ENCODE peak calls at places on chromosomes 11 and 22, in four cellular contexts. D is GM12892, C is endothelial cell of umbilical vein, M is body of pancreas. F is an unnamed sample.
A peak's percentile ranks its signal among the peaks of the same experiment; 100 is the strongest.

GRCh38 chr11:71209181-71209580 is 43.2 kb downstream of the SHANK2 start:
- DNase-seq in C (no peak), M (no peak), D (no peak), F (no peak)

GRCh38 chr11:96102664-96103068 is 178.8 kb upstream of the MTMR2 start:
- DNase-seq in M (no peak), C (peak; percentile 55), D (no peak), F (no peak)

GRCh38 chr11:63683133-63683991 is 2.1 kb downstream of the RTN3 start:
- DNase-seq in M (no peak), C (peak; percentile 25), D (no peak), F (no peak)

GRCh38 chr11:100876826-100877545 is 189.9 kb downstream of the ARHGAP42 start:
- DNase-seq in C (peak; percentile 5), D (no peak), M (no peak), F (no peak)

GRCh38 chr11:57413681-57414080 is 13.2 kb downstream of the SLC43A3 start:
- DNase-seq in D (no peak), C (no peak), M (no peak), F (no peak)

GRCh38 chr22:24875862-24876506 is 70.0 kb downstream of the SGSM1 start:
- DNase-seq in C (peak; percentile 29), M (no peak), D (no peak), F (peak; percentile 28)

GRCh38 chr22:49882519-49883293 is 29.1 kb downstream of the ZBED4 start:
- DNase-seq in D (no peak), C (no peak), M (no peak), F (no peak)

GRCh38 chr22:27218521-27218920 is 561.1 kb downstream of the MIAT start:
- DNase-seq in D (no peak), M (no peak), C (no peak), F (no peak)

GRCh38 chr11:68313574-68314202 is 1.3 kb downstream of the LRP5 start:
- DNase-seq in D (no peak), M (no peak), C (peak; percentile 35), F (peak; percentile 39)

GRCh38 chr22:24410110-24410856 is 17.1 kb upstream of the ADORA2A start:
- DNase-seq in M (no peak), D (no peak), C (no peak), F (no peak)

GRCh38 chr22:39908737-39909136 is 7.9 kb downstream of the GRAP2 start:
- DNase-seq in M (no peak), C (no peak), D (no peak), F (no peak)

GRCh38 chr11:13595166-13595565 is 73.3 kb upstream of the FAR1 start:
- DNase-seq in M (no peak), D (no peak), C (no peak), F (no peak)

GRCh38 chr11:129947474-129947873 is 52.1 kb upstream of the NFRKB start:
- DNase-seq in D (no peak), M (no peak), C (no peak), F (no peak)

GRCh38 chr22:25332386-25332785 is 112.9 kb downstream of the CRYBB2 start:
- DNase-seq in M (no peak), D (no peak), C (no peak), F (no peak)

GRCh38 chr11:124329787-124330478 is 9.9 kb upstream of the OR8D2 start:
- DNase-seq in D (no peak), C (peak; percentile 20), M (no peak), F (no peak)

GRCh38 chr22:47337161-47337621 is 574.7 kb downstream of the TBC1D22A start:
- DNase-seq in C (peak; percentile 18), D (no peak), M (no peak), F (peak; percentile 31)

GRCh38 chr11:12552677-12553076 is 121.5 kb upstream of the TEAD1 start:
- DNase-seq in M (no peak), D (no peak), C (no peak), F (peak; percentile 43)

GRCh38 chr11:14578551-14578956 is 58.4 kb upstream of the PSMA1 start:
- DNase-seq in D (no peak), M (peak; percentile 27), C (peak; percentile 87), F (no peak)

GRCh38 chr11:113296447-113297205 is 17.8 kb upstream of the TTC12 start:
- DNase-seq in M (no peak), D (no peak), C (no peak), F (peak; percentile 46)

GRCh38 chr22:38350444-38351359 is 33.5 kb upstream of the CSNK1E start:
- DNase-seq in D (no peak), C (no peak), M (no peak), F (no peak)

GRCh38 chr22:25070870-25071465 is 118.5 kb downstream of the KIAA1671 start:
- DNase-seq in D (no peak), M (no peak), C (no peak), F (no peak)

GRCh38 chr22:41917906-41918791 is 3.3 kb upstream of the SHISA8 start:
- DNase-seq in C (peak; percentile 64), D (no peak), M (peak; percentile 40), F (no peak)

GRCh38 chr11:127345819-127346459 is 345.4 kb upstream of the KIRREL3 start:
- DNase-seq in M (peak; percentile 21), C (no peak), D (peak; percentile 8), F (no peak)

GRCh38 chr11:10641314-10642206 is 52.0 kb downstream of the IRAG1 start:
- DNase-seq in C (no peak), M (no peak), D (no peak), F (no peak)
- TF ChIP-seq POLR2A in C (no peak), M (no peak), D (no peak), F (no peak)

GRCh38 chr22:30439226-30439625 is 13.7 kb downstream of the MTFP1 start:
- DNase-seq in C (no peak), D (no peak), M (no peak), F (no peak)

GRCh38 chr22:30445438-30445936 is 19.9 kb downstream of the MTFP1 start:
- DNase-seq in D (no peak), C (no peak), M (no peak), F (no peak)

GRCh38 chr22:30439836-30440235 is 14.3 kb downstream of the MTFP1 start:
- DNase-seq in M (no peak), C (no peak), D (no peak), F (no peak)

GRCh38 chr22:30441088-30441487 is 15.5 kb downstream of the MTFP1 start:
- DNase-seq in M (no peak), D (no peak), C (no peak), F (no peak)

DNA sequence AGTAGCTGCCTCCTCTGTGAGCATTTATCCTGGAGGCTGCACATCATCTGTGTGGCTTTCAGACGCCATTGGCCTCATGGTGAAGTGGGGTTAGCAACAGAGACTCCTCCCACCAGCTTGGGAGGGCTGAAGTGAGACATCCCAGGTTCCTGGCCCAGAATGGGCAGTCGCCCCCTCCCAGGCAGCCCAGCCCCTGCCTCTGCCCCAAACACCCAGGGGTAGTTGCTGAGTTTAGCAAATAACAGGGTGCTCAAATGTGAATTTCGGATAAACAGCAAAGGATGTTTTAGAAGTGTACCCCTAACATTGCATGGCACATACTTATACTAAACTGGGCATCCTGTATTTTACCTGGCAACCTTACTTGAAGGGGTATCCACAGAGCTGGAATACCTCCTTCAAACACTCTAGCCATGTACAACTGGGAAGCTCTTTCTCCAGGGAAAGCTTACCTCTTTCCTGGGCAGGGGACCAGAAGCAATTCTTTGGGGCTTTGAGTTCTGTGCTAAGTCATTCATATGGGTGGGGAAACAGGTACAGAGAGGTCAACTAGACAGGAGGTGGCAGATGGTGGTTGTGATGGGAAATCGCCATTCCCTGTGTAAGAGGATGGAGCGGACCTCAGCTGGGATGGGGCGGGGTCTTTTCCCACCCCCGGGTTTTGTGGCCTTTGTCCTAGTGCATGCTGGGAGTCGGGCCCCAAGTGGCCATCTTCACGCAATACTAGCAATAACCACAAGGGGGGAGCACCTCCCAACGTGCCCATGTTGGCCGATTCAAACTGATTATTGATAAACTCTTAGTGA is 19.3 kb downstream of the MTFP1 start:
- DNase-seq in C (peak; percentile 76), D (peak; percentile 73), M (peak; percentile 63), F (no peak)
- TF ChIP-seq POLR2A in C (peak; percentile 21), D (peak; percentile 81), M (no peak), F (no peak)

GRCh38 chr11:61161190-61162091 is at the start of gene VPS37C:
- DNase-seq in M (peak; percentile 87), D (peak; percentile 94), C (peak; percentile 85), F (peak; percentile 94)
- TF ChIP-seq POLR2A in M (peak; percentile 52), D (peak; percentile 72), C (peak; percentile 73), F (peak; percentile 41)

GRCh38 chr11:10933455-10934292 is 75.8 kb upstream of the ZBED5 start:
- DNase-seq in M (peak; percentile 95), C (peak; percentile 94), D (peak; percentile 54), F (peak; percentile 88)
- TF ChIP-seq POLR2A in M (no peak), C (no peak), D (no peak), F (peak; percentile 18)

GRCh38 chr11:66885469-66886316 is 28.8 kb downstream of the LRFN4 start:
- DNase-seq in M (no peak), C (no peak), D (no peak), F (no peak)

GRCh38 chr11:66886317-66886588 is 29.4 kb downstream of the LRFN4 start:
- DNase-seq in D (no peak), M (no peak), C (no peak), F (no peak)

GRCh38 chr11:66888282-66888681 is 31.4 kb downstream of the LRFN4 start:
- DNase-seq in M (no peak), D (no peak), C (no peak), F (no peak)

GRCh38 chr11:66887531-66887930 is 30.7 kb downstream of the LRFN4 start:
- DNase-seq in M (no peak), D (no peak), C (no peak), F (no peak)

DNA sequence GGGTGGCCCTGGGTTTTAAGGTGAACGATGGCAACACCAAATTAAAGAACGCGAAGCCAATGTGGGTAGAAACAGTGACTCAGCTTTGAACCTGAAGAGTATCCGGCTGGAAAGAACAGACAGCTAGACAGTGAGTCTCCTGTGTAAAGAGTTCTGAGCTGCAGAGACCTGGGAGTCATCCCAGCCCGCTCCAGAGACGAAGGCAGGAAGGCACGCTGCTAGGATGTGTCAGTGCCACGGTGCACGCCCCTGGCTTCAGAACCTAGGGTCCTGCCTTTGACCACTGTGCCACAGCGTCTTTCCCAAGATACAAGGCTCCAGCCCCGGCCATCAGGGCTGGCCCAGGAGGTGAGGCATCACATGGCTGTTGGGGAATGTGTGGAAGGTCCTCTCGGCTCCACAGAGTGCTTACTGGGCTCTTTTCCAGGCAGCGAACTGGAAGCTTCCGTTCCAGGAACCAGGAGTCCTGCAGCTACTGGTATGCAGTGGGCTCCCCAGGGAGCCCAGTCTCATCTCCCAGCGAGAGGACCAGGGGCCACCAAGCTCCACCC is 29.9 kb downstream of the LRFN4 start:
- DNase-seq in M (peak; percentile 41), D (no peak), C (no peak), F (peak; percentile 54)
- TF ChIP-seq POLR2A in M (no peak), D (no peak), C (no peak), F (no peak)

GRCh38 chr11:88337342-88338222 is at the start of gene CTSC:
- DNase-seq in M (peak; percentile 93), C (peak; percentile 85), D (peak; percentile 76), F (peak; percentile 91)
- TF ChIP-seq POLR2A in M (peak; percentile 76), C (peak; percentile 96), D (peak; percentile 99), F (peak; percentile 41)

GRCh38 chr22:31348766-31349165 is 2.6 kb upstream of the PATZ1 start:
- DNase-seq in M (no peak), D (no peak), C (no peak), F (no peak)

GRCh38 chr22:31346255-31346732 is at the start of gene PATZ1:
- DNase-seq in M (peak; percentile 77), C (peak; percentile 71), D (peak; percentile 66), F (peak; percentile 85)

GRCh38 chr22:31346733-31347250 is 646 bp upstream of the PATZ1 start:
- DNase-seq in D (peak; percentile 63), C (peak; percentile 51), M (peak; percentile 70), F (peak; percentile 74)

GRCh38 chr22:31345331-31346254 is 553 bp downstream of the PATZ1 start:
- DNase-seq in C (peak; percentile 80), D (peak; percentile 94), M (peak; percentile 84), F (peak; percentile 85)

GRCh38 chr22:31347251-31348008 is 1.3 kb upstream of the PATZ1 start:
- DNase-seq in M (peak; percentile 67), C (peak; percentile 68), D (peak; percentile 54), F (peak; percentile 63)
- TF ChIP-seq POLR2A in M (no peak), C (peak; percentile 77), D (peak; percentile 71), F (no peak)

F was measured in ovary.